ENCODE peak calls at places on chromosomes 7 and 10, in five cellular contexts. W is IMR-90, R is gastrocnemius medialis, X is uterus, F is right lobe of liver. T is an unnamed sample.

GRCh38 chr7:88826222-88826621 is 30.7 kb upstream of the TEX47 start:
- DNase-seq in W (no peak), R (no peak), X (no peak), F (no peak), T (no peak)

GRCh38 chr10:8543361-8544056 is 489.0 kb downstream of the GATA3 start:
- DNase-seq in W (no peak), R (no peak), X (no peak), F (no peak), T (no peak)

GRCh38 chr10:58593008-58593407 is 80.3 kb downstream of the BICC1 start:
- DNase-seq in W (no peak), R (no peak), X (no peak), F (no peak), T (no peak)

GRCh38 chr7:71754828-71755227 is 622.9 kb downstream of the GALNT17 start:
- DNase-seq in W (no peak), R (no peak), X (no peak), F (no peak), T (no peak)

GRCh38 chr7:78959471-78959870 is 494.0 kb downstream of the MAGI2 start:
- DNase-seq in W (peak; percentile 76), R (no peak), X (no peak), F (no peak), T (no peak)

GRCh38 chr7:90064370-90064769 is 89.9 kb upstream of the STEAP1 start:
- DNase-seq in W (no peak), R (no peak), X (no peak), F (no peak), T (no peak)

GRCh38 chr10:48633381-48634197 is 28.7 kb upstream of the ARHGAP22 start:
- DNase-seq in W (no peak), R (no peak), X (no peak), F (no peak), T (no peak)

GRCh38 chr10:14032406-14032998 is 298.2 kb downstream of the FRMD4A start:
- DNase-seq in W (no peak), R (no peak), X (no peak), F (no peak), T (peak; percentile 61)

GRCh38 chr10:75392271-75392670 is 9.3 kb downstream of the ZNF503 start:
- DNase-seq in W (no peak), R (no peak), X (no peak), F (no peak), T (no peak)

GRCh38 chr7:99375070-99375807 is 709 bp downstream of the ARPC1B start:
- DNase-seq in W (peak; percentile 41), R (peak; percentile 63), X (peak; percentile 63), F (peak; percentile 88), T (peak; percentile 79)

GRCh38 chr7:39084344-39084743 is 106.6 kb downstream of the POU6F2 start:
- DNase-seq in W (no peak), R (no peak), X (no peak), F (no peak), T (no peak)

GRCh38 chr10:994836-995558 is 6.8 kb downstream of the GTPBP4 start:
- DNase-seq in W (no peak), R (no peak), X (no peak), F (no peak), T (no peak)

GRCh38 chr7:5702876-5703571 is 78.4 kb downstream of the RNF216 start:
- DNase-seq in W (peak; percentile 60), R (no peak), X (no peak), F (no peak), T (peak; percentile 69)

GRCh38 chr7:126716321-126716720 is 536.4 kb downstream of the GRM8 start:
- DNase-seq in W (no peak), R (no peak), X (no peak), F (no peak), T (no peak)

GRCh38 chr7:131203291-131203976 is 124.2 kb upstream of the MKLN1 start:
- DNase-seq in W (no peak), R (peak; percentile 39), X (no peak), F (no peak), T (peak; percentile 35)

GRCh38 chr7:33761440-33762080 is 143.8 kb upstream of the BMPER start:
- DNase-seq in W (no peak), R (peak; percentile 34), X (no peak), F (no peak), T (no peak)

GRCh38 chr10:11646450-11646849 is 35.0 kb upstream of the USP6NL start:
- DNase-seq in W (no peak), R (no peak), X (no peak), F (no peak), T (no peak)

GRCh38 chr10:86953747-86954680 is 3.4 kb downstream of the MMRN2 start:
- DNase-seq in W (peak; percentile 35), R (no peak), X (peak; percentile 76), F (peak; percentile 75), T (peak; percentile 84)

GRCh38 chr7:112892263-112892662 is 102.1 kb upstream of the TMEM168 start:
- DNase-seq in W (peak; percentile 65), R (no peak), X (no peak), F (no peak), T (no peak)

GRCh38 chr7:92589056-92589455 is 1.1 kb downstream of the FAM133B start:
- DNase-seq in W (no peak), R (no peak), X (no peak), F (no peak), T (no peak)
- H3K4me3 ChIP-seq in W (peak overlapping the region; percentile 89), R (peak overlapping the region; percentile 93), X (peak overlapping the region; percentile 85), F (peak overlapping the region; percentile 86), T (peak overlapping the region; percentile 78)

GRCh38 chr10:94407668-94408067 is 5.3 kb downstream of the TBC1D12 start:
- DNase-seq in W (no peak), R (no peak), X (no peak), F (no peak), T (no peak)

GRCh38 chr10:94402204-94403033 is at the start of gene TBC1D12:
- DNase-seq in W (peak; percentile 97), R (peak; percentile 94), X (peak; percentile 95), F (peak; percentile 96), T (peak; percentile 98)

GRCh38 chr10:94403823-94404228 is 1.5 kb downstream of the TBC1D12 start:
- DNase-seq in W (no peak), R (no peak), X (no peak), F (no peak), T (no peak)

GRCh38 chr10:94405406-94405805 is 3.1 kb downstream of the TBC1D12 start:
- DNase-seq in W (no peak), R (no peak), X (no peak), F (no peak), T (no peak)

DNA sequence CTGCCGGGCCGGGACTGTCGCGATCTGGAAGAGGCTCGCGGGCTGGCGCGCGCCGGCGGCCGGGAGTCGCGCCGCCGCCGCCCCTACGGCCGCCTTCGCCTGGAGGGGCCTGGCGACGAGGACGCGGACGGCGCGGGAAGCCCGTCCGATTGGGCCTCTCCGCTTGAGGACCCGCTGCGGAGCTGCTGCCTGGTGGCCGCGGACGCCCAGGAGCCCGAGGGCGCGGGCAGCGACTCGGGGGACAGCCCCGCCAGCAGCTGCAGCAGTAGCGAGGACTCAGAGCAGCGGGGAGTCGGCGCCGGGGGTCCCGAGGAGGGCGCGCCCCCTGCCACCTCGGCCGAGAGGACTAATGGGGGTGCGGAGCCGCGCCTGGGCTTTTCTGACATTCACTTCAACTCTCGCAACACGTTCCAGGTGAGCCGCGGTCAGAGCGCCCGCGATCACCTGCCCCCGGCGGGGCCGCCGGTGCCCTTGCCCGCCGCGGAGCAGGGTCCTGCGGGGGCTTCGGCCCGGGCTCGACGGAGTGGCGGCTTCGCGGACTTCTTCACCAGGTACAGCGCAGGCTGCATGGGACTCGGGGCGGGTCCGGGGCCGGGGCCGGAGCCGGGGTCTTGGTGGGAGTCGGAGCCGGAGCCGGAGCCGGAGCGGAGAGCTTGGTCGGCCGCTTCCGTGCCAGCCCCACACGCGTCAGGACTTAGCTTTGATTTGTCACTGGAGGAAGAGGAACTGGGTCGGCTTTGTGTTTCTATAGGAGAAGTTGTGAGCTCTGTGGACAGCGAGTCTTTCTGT is 887 bp downstream of the TBC1D12 start:
- DNase-seq in W (peak; percentile 67), R (peak; percentile 30), X (peak; percentile 33), F (peak; percentile 69), T (peak; percentile 72)
- TF ChIP-seq POLR2A in W (no peak), R (peak; percentile 32), X (no peak), F (peak; percentile 49), T (no peak)

DNA sequence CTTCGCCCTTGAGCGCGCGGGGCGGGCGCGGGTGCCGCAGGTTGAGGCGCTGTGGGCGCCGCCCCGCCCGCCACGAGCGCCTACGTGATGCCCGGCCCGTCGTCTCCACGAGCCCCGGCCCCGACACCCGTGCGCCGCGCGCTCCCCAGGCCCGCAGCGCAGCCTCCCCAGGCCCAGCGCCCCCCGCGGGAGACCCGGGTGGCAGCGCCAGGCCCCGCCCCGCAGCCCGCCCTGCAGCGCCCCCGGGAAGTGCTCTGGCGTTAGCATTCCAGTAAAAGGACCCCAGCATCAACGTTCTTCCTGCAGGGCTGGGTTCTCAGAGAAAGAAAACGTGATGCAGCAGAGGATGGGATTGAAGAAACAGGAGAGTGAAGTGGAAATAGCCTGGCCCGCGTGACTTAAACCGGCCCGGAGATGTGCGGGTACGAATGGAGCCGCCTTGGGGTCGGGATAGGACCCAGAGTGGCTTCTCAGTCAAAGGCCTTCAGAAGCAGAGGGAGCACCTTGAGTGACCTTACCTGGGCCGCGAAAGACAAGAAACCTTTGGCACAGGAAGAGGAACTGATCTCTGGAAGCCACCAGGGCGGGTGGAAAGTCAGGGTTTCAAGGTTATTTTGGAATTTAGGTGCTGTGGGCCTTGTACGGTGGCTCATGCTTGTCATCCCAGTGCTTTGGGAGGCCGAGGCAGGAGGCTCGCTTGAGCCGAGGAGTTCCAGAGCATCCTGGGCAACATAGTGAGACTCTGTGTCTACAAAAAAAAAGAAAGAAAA is 1.8 kb downstream of the PFKP start:
- DNase-seq in W (peak; percentile 27), R (no peak), X (no peak), F (no peak), T (no peak)
- TF ChIP-seq CTCF in W (peak; percentile 6), R (no peak), X (no peak), F (no peak), T (no peak)

DNA sequence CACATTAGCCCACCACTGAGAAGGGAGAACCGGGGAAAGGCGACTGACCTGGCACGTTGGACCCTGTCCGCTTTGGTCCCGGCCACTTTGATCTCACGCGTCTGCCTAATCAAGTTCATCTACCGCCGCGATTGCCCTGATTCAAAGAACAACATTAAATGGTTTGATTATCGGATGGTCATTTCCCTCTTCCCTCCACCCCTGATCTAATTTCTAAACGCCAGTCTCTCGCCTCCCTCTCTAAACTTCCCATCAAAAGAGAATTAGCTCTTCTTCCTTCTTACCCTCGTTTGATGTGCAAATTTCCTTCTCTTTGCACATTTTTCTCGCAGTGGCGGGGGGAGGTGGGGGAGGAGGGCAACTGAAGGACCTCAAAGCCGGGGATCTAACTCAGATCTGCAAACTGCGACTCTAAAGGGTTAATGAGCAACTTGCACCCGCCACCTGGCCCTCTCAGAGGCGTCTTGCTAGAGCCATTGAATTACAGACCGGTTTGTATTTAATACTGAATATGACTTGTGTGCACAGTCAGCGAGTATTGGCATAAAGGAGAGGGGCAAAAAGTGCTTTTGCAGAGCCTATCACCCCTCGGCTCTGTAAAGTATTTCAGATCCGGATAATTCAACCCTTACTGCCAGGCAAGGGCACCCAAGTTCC is 603 bp upstream of the DKK1 start:
- DNase-seq in W (peak; percentile 32), R (no peak), X (no peak), F (no peak), T (no peak)
- H3K4me3 ChIP-seq in W (peak overlapping the region; percentile 81), R (peak overlapping the region; percentile 61), X (peak overlapping the region; percentile 22), F (peak overlapping the region; percentile 46), T (no peak overlapping the region)

GRCh38 chr7:139830779-139831498 is 1.9 kb downstream of the TBXAS1 start:
- DNase-seq in W (no peak), R (no peak), X (no peak), F (no peak), T (no peak)
- TF ChIP-seq POLR2A in W (no peak), R (no peak), X (no peak), F (no peak), T (no peak)

GRCh38 chr7:128904381-128905197 is 5.9 kb downstream of the KCP start:
- DNase-seq in W (peak; percentile 56), R (no peak), X (no peak), F (no peak), T (no peak)
- TF ChIP-seq CTCF in W (peak; percentile 72), R (peak; percentile 48), X (peak; percentile 28), F (peak; percentile 61), T (peak; percentile 26)